ENCODE peak calls at places on chromosomes 12 and 14, in six cellular contexts. L, G, D, W, Q and U are unnamed samples.

GRCh38 chr14:75418779-75419768 is 8.7 kb upstream of the JDP2 start:
- DNase-seq in W (no peak), Q (no peak), L (no peak), D (no peak), G (peak), U (no peak)

GRCh38 chr14:85702937-85703336 is 173.0 kb downstream of the FLRT2 start:
- DNase-seq in L (no peak), G (no peak), W (no peak), D (peak), Q (peak), U (no peak)

GRCh38 chr12:48002179-48002601 is 2.1 kb downstream of the COL2A1 start:
- DNase-seq in D (no peak), L (no peak), Q (peak), W (no peak), G (peak), U (no peak)

GRCh38 chr12:32252199-32253073 is 145.8 kb downstream of the BICD1 start:
- DNase-seq in D (no peak), L (peak), Q (no peak), W (no peak), G (no peak), U (no peak)

GRCh38 chr12:116027551-116027821 is 250.0 kb downstream of the MED13L start:
- DNase-seq in W (no peak), D (no peak), G (no peak), Q (peak), L (no peak), U (no peak)

GRCh38 chr14:92510972-92511371 is 2.6 kb upstream of the RIN3 start:
- DNase-seq in W (no peak), D (no peak), G (peak), L (peak), Q (no peak), U (no peak)

GRCh38 chr12:50637870-50638481 is 125.9 kb upstream of the ATF1 start:
- DNase-seq in W (peak), Q (peak), D (peak), G (no peak), L (peak), U (peak)

GRCh38 chr12:124188561-124189405 is 106.1 kb upstream of the RFLNA start:
- DNase-seq in W (no peak), L (peak), D (no peak), G (no peak), Q (peak), U (peak)

GRCh38 chr12:53044052-53044581 is 5.7 kb upstream of the TNS2 start:
- DNase-seq in W (peak), D (no peak), G (peak), Q (no peak), L (no peak), U (no peak)

GRCh38 chr12:48118491-48118890 is 673 bp upstream of the PFKM start:
- DNase-seq in D (no peak), G (no peak), W (no peak), L (no peak), Q (no peak), U (no peak)

GRCh38 chr12:122889658-122890561 is 6.0 kb downstream of the VPS37B start:
- DNase-seq in D (no peak), W (no peak), G (no peak), Q (no peak), L (no peak), U (no peak)

GRCh38 chr12:95829395-95829794 is 29.4 kb upstream of the SNRPF start:
- DNase-seq in W (no peak), Q (no peak), G (no peak), L (no peak), D (no peak), U (no peak)

GRCh38 chr14:51095854-51096823 is 1.2 kb upstream of the TRIM9 start:
- DNase-seq in Q (peak), G (peak), W (peak), D (no peak), L (peak), U (no peak)

GRCh38 chr12:111304642-111305071 is 64.2 kb downstream of the PHETA1 start:
- DNase-seq in D (no peak), L (peak), W (no peak), Q (no peak), G (peak), U (no peak)

GRCh38 chr14:76514599-76514998 is 138.7 kb downstream of the ESRRB start:
- DNase-seq in D (peak), L (no peak), G (no peak), Q (peak), W (no peak), U (no peak)

GRCh38 chr12:53781218-53781801 is 29.5 kb upstream of the CISTR start:
- DNase-seq in Q (no peak), L (peak), G (no peak), W (no peak), D (no peak), U (no peak)